ENCODE peak calls at places on chromosomes 12 and 14, in five cellular contexts. One of them, this sample, is unnamed.

GRCh38 chr12:45986646-45987338 is 3.6 kb downstream of the SCAF11 start:
- DNase-seq in H9: no peak
- DNase-seq in mesenchymal stem cell: no peak
- DNase-seq in neuronal stem cell: no peak
- DNase-seq in trophoblast cell: no peak
- DNase-seq in this sample: no peak

GRCh38 chr12:51970904-51971646 is 19.6 kb downstream of the ACVR1B start:
- DNase-seq in mesenchymal stem cell: peak; percentile 60
- DNase-seq in trophoblast cell: no peak
- DNase-seq in neuronal stem cell: no peak
- DNase-seq in H9: peak; percentile 68
- DNase-seq in this sample: peak; percentile 62

GRCh38 chr12:52037248-52037861 is 13.9 kb upstream of the NR4A1 start:
- DNase-seq in trophoblast cell: peak; percentile 75
- DNase-seq in mesenchymal stem cell: peak; percentile 74
- DNase-seq in H9: peak; percentile 61
- DNase-seq in neuronal stem cell: no peak
- DNase-seq in this sample: no peak

GRCh38 chr12:112419269-112420133 is 754 bp downstream of the PTPN11 start:
- DNase-seq in H9: peak; percentile 73
- DNase-seq in mesenchymal stem cell: peak; percentile 92
- DNase-seq in neuronal stem cell: peak; percentile 35
- DNase-seq in trophoblast cell: peak; percentile 82
- DNase-seq in this sample: no peak

GRCh38 chr12:104177663-104178501 is 37.7 kb upstream of the TXNRD1 start:
- DNase-seq in H9: no peak
- DNase-seq in neuronal stem cell: no peak
- DNase-seq in mesenchymal stem cell: peak; percentile 95
- DNase-seq in trophoblast cell: peak; percentile 91
- DNase-seq in this sample: no peak

GRCh38 chr12:47758834-47759690 is at the start of gene RAPGEF3:
- DNase-seq in neuronal stem cell: peak; percentile 63
- DNase-seq in H9: peak; percentile 89
- DNase-seq in mesenchymal stem cell: peak; percentile 90
- DNase-seq in trophoblast cell: peak; percentile 52
- DNase-seq in this sample: peak; percentile 81

GRCh38 chr12:47165934-47166333 is 86.2 kb upstream of the AMIGO2 start:
- DNase-seq in neuronal stem cell: no peak
- DNase-seq in H9: no peak
- DNase-seq in trophoblast cell: no peak
- DNase-seq in mesenchymal stem cell: no peak
- DNase-seq in this sample: no peak

GRCh38 chr14:87186745-87187144 is 806.2 kb downstream of the GALC start:
- DNase-seq in trophoblast cell: no peak
- DNase-seq in neuronal stem cell: no peak
- DNase-seq in mesenchymal stem cell: no peak
- DNase-seq in H9: peak; percentile 35
- DNase-seq in this sample: no peak

GRCh38 chr14:32509632-32510187 is 180.6 kb downstream of the AKAP6 start:
- DNase-seq in trophoblast cell: peak; percentile 6
- DNase-seq in neuronal stem cell: no peak
- DNase-seq in H9: no peak
- DNase-seq in mesenchymal stem cell: peak; percentile 73
- DNase-seq in this sample: no peak

GRCh38 chr12:128818065-128819022 is 5.4 kb downstream of the SLC15A4 start:
- DNase-seq in H9: no peak
- DNase-seq in trophoblast cell: no peak
- DNase-seq in mesenchymal stem cell: peak; percentile 64
- DNase-seq in neuronal stem cell: no peak
- DNase-seq in this sample: no peak

GRCh38 chr12:110102255-110102654 is 21.9 kb upstream of the IFT81 start:
- DNase-seq in neuronal stem cell: no peak
- DNase-seq in H9: peak; percentile 98
- DNase-seq in trophoblast cell: peak; percentile 43
- DNase-seq in mesenchymal stem cell: peak; percentile 75
- DNase-seq in this sample: peak; percentile 84

GRCh38 chr12:98228619-98229538 is 286.5 kb upstream of the TMPO start:
- DNase-seq in mesenchymal stem cell: no peak
- DNase-seq in H9: no peak
- DNase-seq in trophoblast cell: no peak
- DNase-seq in neuronal stem cell: no peak
- DNase-seq in this sample: no peak

GRCh38 chr14:33393895-33394405 is 455.3 kb downstream of the NPAS3 start:
- DNase-seq in mesenchymal stem cell: no peak
- DNase-seq in H9: no peak
- DNase-seq in trophoblast cell: no peak
- DNase-seq in neuronal stem cell: no peak
- DNase-seq in this sample: no peak

GRCh38 chr14:22565391-22565945 is 23.6 kb downstream of the DAD1 start:
- DNase-seq in neuronal stem cell: no peak
- DNase-seq in trophoblast cell: no peak
- DNase-seq in mesenchymal stem cell: no peak
- DNase-seq in H9: no peak
- DNase-seq in this sample: no peak

GRCh38 chr14:74853581-74853980 is 22.4 kb downstream of the PROX2 start:
- DNase-seq in trophoblast cell: no peak
- DNase-seq in mesenchymal stem cell: no peak
- DNase-seq in neuronal stem cell: no peak
- DNase-seq in H9: no peak
- DNase-seq in this sample: no peak

GRCh38 chr12:131264625-131265024 is 310.9 kb downstream of the ADGRD1 start:
- DNase-seq in trophoblast cell: no peak
- DNase-seq in mesenchymal stem cell: no peak
- DNase-seq in neuronal stem cell: no peak
- DNase-seq in H9: no peak
- DNase-seq in this sample: no peak

GRCh38 chr12:89999699-90000505 is 291.3 kb upstream of the ATP2B1 start:
- DNase-seq in H9: no peak
- DNase-seq in trophoblast cell: peak; percentile 54
- DNase-seq in neuronal stem cell: no peak
- DNase-seq in mesenchymal stem cell: peak; percentile 18
- DNase-seq in this sample: no peak

GRCh38 chr12:103495158-103495782 is 498 bp downstream of the C12orf42 start:
- DNase-seq in H9: peak; percentile 89
- DNase-seq in mesenchymal stem cell: no peak
- DNase-seq in trophoblast cell: no peak
- DNase-seq in neuronal stem cell: peak; percentile 82
- DNase-seq in this sample: peak; percentile 82

GRCh38 chr14:38125484-38125912 is 82.2 kb upstream of the SSTR1 start:
- DNase-seq in neuronal stem cell: no peak
- DNase-seq in trophoblast cell: no peak
- DNase-seq in mesenchymal stem cell: no peak
- DNase-seq in H9: no peak
- DNase-seq in this sample: no peak

GRCh38 chr12:57454566-57455373 is at the start of gene INHBE:
- DNase-seq in neuronal stem cell: peak; percentile 54
- DNase-seq in trophoblast cell: no peak
- DNase-seq in mesenchymal stem cell: peak; percentile 72
- DNase-seq in H9: peak; percentile 97
- DNase-seq in this sample: peak; percentile 95

GRCh38 chr14:92382677-92383076 is 59.7 kb downstream of the SLC24A4 start:
- DNase-seq in mesenchymal stem cell: no peak
- DNase-seq in neuronal stem cell: no peak
- DNase-seq in trophoblast cell: no peak
- DNase-seq in H9: no peak
- DNase-seq in this sample: no peak

GRCh38 chr14:72850360-72850759 is 43.5 kb downstream of the DPF3 start:
- DNase-seq in neuronal stem cell: no peak
- DNase-seq in H9: no peak
- DNase-seq in mesenchymal stem cell: no peak
- DNase-seq in trophoblast cell: no peak
- DNase-seq in this sample: no peak

GRCh38 chr14:58812050-58812690 is 174.4 kb downstream of the DACT1 start:
- DNase-seq in trophoblast cell: no peak
- DNase-seq in H9: no peak
- DNase-seq in mesenchymal stem cell: no peak
- DNase-seq in neuronal stem cell: no peak
- DNase-seq in this sample: no peak

GRCh38 chr12:9626291-9626690 is 18.6 kb upstream of the KLRB1 start:
- DNase-seq in H9: no peak
- DNase-seq in trophoblast cell: no peak
- DNase-seq in neuronal stem cell: no peak
- DNase-seq in mesenchymal stem cell: no peak
- DNase-seq in this sample: no peak

DNA sequence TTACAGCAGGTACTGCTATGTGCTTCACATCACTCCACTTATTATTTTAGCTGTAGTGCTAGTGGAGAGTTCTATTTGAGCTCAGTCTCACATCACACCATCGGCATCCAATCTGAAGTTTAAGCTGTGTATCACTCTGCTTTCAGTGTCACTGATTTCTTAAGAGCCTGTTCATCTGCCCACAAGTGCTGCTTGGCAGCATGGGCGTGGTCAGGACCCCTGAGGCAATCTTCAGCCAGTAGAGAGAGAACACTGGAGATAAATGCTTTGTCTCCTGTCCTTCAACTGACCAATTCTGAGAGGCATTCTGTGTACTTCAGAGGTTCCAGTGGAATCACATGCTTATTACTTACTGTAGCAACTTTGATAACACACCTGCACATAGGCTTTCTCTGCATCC is 728.8 kb downstream of the RPS29 start:
- DNase-seq in trophoblast cell: no peak
- DNase-seq in mesenchymal stem cell: no peak
- DNase-seq in H9: no peak
- DNase-seq in neuronal stem cell: no peak
- DNase-seq in this sample: no peak
- H2BK12ac ChIP-seq in trophoblast cell: no peak overlapping the region
- H2BK12ac ChIP-seq in mesenchymal stem cell: no peak overlapping the region
- H2BK12ac ChIP-seq in H9: no peak overlapping the region
- H2BK12ac ChIP-seq in neuronal stem cell: no peak overlapping the region
- H2BK12ac ChIP-seq in this sample: no peak overlapping the region

DNA sequence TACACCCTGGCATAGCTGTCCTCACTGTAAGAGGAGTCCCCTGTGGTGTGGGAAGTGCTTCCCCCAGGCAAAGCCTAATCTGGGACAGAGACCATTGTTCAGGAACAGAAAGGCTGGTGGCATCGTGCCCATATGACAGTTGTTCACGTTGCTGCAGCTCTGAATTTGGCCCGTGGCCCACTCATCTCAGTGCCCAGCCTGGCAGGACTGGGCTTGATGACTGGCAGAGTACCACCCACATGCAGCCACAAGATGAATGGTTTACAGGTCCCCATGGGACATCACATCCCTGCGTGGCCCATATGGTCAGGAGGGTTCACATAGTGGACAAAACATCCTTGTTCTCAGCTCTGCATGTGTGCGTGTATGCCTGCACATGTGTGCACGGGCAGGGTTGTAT is 17.5 kb downstream of the IQSEC3 start:
- DNase-seq in H9: peak; percentile 20
- DNase-seq in mesenchymal stem cell: no peak
- DNase-seq in neuronal stem cell: no peak
- DNase-seq in trophoblast cell: no peak
- DNase-seq in this sample: no peak
- H2BK12ac ChIP-seq in H9: no peak overlapping the region
- H2BK12ac ChIP-seq in mesenchymal stem cell: no peak overlapping the region
- H2BK12ac ChIP-seq in neuronal stem cell: no peak overlapping the region
- H2BK12ac ChIP-seq in trophoblast cell: no peak overlapping the region
- H2BK12ac ChIP-seq in this sample: no peak overlapping the region

DNA sequence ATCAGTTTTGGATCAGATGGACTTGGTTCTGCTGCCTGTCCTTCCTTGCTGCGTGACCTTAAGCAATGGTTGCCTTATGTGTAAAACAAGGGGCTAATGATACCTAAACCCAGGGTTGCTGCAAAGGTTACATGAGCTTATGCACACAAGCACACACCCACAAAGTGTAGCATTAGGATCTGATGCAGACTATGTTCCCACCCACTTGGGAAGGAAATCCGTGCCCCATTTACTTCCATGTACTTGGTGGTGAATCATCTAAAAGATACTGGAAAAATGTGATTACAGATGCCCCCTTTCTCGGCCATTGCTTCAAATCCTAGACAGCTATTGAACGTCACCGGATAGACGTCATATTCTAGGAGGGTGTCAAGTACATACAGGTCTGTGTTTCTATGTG is 87.1 kb downstream of the PRKCH start:
- DNase-seq in trophoblast cell: no peak
- DNase-seq in mesenchymal stem cell: no peak
- DNase-seq in H9: no peak
- DNase-seq in neuronal stem cell: no peak
- DNase-seq in this sample: no peak
- H2BK12ac ChIP-seq in trophoblast cell: peak overlapping the region; percentile 14
- H2BK12ac ChIP-seq in mesenchymal stem cell: no peak overlapping the region
- H2BK12ac ChIP-seq in H9: no peak overlapping the region
- H2BK12ac ChIP-seq in neuronal stem cell: no peak overlapping the region
- H2BK12ac ChIP-seq in this sample: no peak overlapping the region

DNA sequence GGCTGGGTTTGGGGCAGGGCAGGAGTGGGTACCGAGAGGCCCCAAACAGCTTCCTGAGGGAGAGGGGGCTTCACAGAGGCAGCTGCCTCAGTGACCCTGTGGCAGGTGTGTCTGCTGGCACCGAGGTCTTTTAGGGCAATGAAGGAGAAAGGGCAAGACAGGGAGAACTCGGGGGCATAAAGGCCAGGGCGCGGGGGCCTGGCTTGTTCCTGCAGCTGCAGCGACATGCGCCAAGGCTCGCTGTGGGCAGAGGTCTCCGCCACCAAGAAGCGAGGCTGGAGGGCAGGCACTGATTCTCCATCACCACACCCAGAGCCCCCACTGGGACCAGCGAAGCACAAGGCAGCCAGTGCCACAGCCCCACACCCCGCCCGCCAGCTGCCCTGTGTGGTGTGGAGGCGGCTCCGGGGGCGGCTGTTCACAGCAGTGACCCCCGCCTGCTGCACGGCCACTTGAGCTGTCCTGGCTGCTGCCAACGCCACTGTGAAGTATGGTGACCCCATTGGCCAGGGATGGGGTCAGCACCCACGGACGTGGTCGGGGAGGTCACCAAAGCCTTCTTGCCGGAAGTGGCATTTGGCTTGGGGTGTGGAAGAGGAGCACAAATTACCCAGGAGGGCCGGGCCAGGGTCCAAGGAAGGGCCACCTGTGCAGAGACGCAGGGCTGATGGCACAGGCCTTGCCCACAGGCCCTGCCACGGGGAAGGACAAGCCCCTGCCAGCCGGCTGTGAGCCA is 16.4 kb downstream of the BAG5 start:
- DNase-seq in trophoblast cell: no peak
- DNase-seq in neuronal stem cell: no peak
- DNase-seq in mesenchymal stem cell: no peak
- DNase-seq in H9: no peak
- DNase-seq in this sample: no peak
- H2BK12ac ChIP-seq in trophoblast cell: no peak overlapping the region
- H2BK12ac ChIP-seq in neuronal stem cell: peak overlapping the region; percentile 90
- H2BK12ac ChIP-seq in mesenchymal stem cell: no peak overlapping the region
- H2BK12ac ChIP-seq in H9: no peak overlapping the region
- H2BK12ac ChIP-seq in this sample: peak overlapping the region; percentile 85

GRCh38 chr12:127360580-127360979 is 906.4 kb upstream of the TMEM132C start:
- DNase-seq in H9: no peak
- DNase-seq in mesenchymal stem cell: no peak
- DNase-seq in trophoblast cell: no peak
- DNase-seq in neuronal stem cell: no peak
- DNase-seq in this sample: no peak

GRCh38 chr12:127351481-127352010 is 915.4 kb upstream of the TMEM132C start:
- DNase-seq in H9: no peak
- DNase-seq in trophoblast cell: no peak
- DNase-seq in mesenchymal stem cell: no peak
- DNase-seq in neuronal stem cell: no peak
- DNase-seq in this sample: no peak

GRCh38 chr12:127355061-127355820 is 911.7 kb upstream of the TMEM132C start:
- DNase-seq in mesenchymal stem cell: no peak
- DNase-seq in H9: peak; percentile 61
- DNase-seq in trophoblast cell: no peak
- DNase-seq in neuronal stem cell: no peak
- DNase-seq in this sample: no peak
- H2BK12ac ChIP-seq in mesenchymal stem cell: no peak overlapping the region
- H2BK12ac ChIP-seq in H9: no peak overlapping the region
- H2BK12ac ChIP-seq in trophoblast cell: no peak overlapping the region
- H2BK12ac ChIP-seq in neuronal stem cell: no peak overlapping the region
- H2BK12ac ChIP-seq in this sample: no peak overlapping the region

GRCh38 chr12:73460212-73460611 is 1077.4 kb upstream of the ATXN7L3B start:
- DNase-seq in trophoblast cell: no peak
- DNase-seq in neuronal stem cell: no peak
- DNase-seq in mesenchymal stem cell: no peak
- DNase-seq in H9: no peak
- DNase-seq in this sample: no peak
- H2BK12ac ChIP-seq in trophoblast cell: no peak overlapping the region
- H2BK12ac ChIP-seq in neuronal stem cell: no peak overlapping the region
- H2BK12ac ChIP-seq in mesenchymal stem cell: no peak overlapping the region
- H2BK12ac ChIP-seq in H9: no peak overlapping the region
- H2BK12ac ChIP-seq in this sample: no peak overlapping the region

This sample was measured in H1.